ENCODE peak calls at places on chromosomes 6 and 20, in six cellular contexts. K is AG09309, W is mesenchymal stem cell, S is A549, P is pancreas, Y is stomach. G is an unnamed sample.

GRCh38 chr6:170147832-170148708 is 142.8 kb downstream of the DLL1 start:
- DNase-seq in K (no peak), W (no peak), S (no peak), P (no peak), Y (no peak), G (no peak)

GRCh38 chr20:42391807-42392206 is 773.6 kb upstream of the CHD6 start:
- DNase-seq in K (no peak), W (no peak), S (no peak), P (no peak), Y (no peak), G (no peak)

GRCh38 chr6:21634582-21634981 is 41.0 kb downstream of the SOX4 start:
- DNase-seq in K (peak), W (peak), S (peak), P (no peak), Y (no peak), G (no peak)

GRCh38 chr6:74044417-74045096 is 348.6 kb downstream of the CD109 start:
- DNase-seq in K (no peak), W (peak), S (peak), P (no peak), Y (no peak), G (no peak)

GRCh38 chr6:134729590-134729989 is 220.3 kb downstream of the ALDH8A1 start:
- DNase-seq in K (no peak), W (no peak), S (no peak), P (no peak), Y (no peak), G (no peak)

GRCh38 chr6:149060985-149061760 is 256.3 kb upstream of the TAB2 start:
- DNase-seq in K (no peak), W (peak), S (no peak), P (no peak), Y (peak), G (peak)

GRCh38 chr6:15461127-15461944 is 201.5 kb downstream of the DTNBP1 start:
- DNase-seq in K (no peak), W (no peak), S (no peak), P (no peak), Y (no peak), G (no peak)

GRCh38 chr6:118812972-118813371 is 81.0 kb upstream of the ASF1A start:
- DNase-seq in K (no peak), W (no peak), S (no peak), P (no peak), Y (no peak), G (no peak)

GRCh38 chr6:30891816-30892553 is 7.7 kb downstream of the DDR1 start:
- DNase-seq in K (no peak), W (no peak), S (no peak), P (no peak), Y (no peak), G (no peak)

DNA sequence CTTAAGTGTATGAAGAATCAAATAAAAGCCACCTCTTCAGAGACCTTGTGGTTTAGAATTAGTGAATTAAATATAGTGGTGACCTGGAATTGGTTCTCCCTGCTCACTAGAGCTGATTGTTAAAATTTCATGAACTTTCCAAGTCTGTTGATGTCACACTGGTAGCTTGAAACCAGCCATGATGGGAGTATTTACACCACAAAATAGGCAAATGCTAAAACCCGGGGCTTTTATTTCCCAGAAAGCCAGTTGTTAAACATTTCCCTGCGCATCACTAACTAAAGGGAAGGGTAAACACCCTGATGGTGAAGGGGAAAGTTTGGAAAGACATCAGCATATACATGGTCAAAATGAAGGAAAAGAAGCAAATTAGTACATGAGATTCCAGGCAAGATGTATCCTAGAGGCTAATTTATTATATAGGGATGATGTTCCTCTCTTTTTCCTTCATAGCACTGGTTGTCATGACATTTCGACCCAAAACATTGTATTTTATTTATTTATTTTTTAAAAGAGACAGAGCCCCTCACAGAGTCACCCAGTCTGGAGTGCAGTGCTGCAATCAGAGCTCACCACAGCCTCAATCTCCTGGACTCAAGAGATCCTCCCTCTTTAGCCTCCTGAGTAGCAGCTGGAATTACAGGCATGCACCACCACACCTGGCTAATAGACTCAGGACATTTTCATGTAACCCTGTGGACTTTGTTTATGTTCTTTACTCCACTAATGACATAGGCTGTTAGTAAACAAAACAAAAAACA is 123.2 kb downstream of the RIN2 start:
- DNase-seq in K (no peak), W (peak), S (no peak), P (no peak), Y (no peak), G (no peak)
- H3K4me3 ChIP-seq in K (no peak), W (no peak), S (no peak), P (no peak), Y (no peak), G (no peak)

GRCh38 chr6:27743787-27744186 is 168.4 kb downstream of the OR2B2 start:
- DNase-seq in K (no peak), W (no peak), S (no peak), P (no peak), Y (no peak), G (no peak)
- H3K4me3 ChIP-seq in K (no peak), W (no peak), S (no peak), P (no peak), Y (no peak), G (no peak)

GRCh38 chr6:83853968-83854501 is 875 bp downstream of the RIPPLY2 start:
- DNase-seq in K (no peak), W (no peak), S (no peak), P (peak), Y (no peak), G (no peak)
- H3K4me3 ChIP-seq in K (peak), W (peak), S (peak), P (no peak), Y (peak), G (peak)

DNA sequence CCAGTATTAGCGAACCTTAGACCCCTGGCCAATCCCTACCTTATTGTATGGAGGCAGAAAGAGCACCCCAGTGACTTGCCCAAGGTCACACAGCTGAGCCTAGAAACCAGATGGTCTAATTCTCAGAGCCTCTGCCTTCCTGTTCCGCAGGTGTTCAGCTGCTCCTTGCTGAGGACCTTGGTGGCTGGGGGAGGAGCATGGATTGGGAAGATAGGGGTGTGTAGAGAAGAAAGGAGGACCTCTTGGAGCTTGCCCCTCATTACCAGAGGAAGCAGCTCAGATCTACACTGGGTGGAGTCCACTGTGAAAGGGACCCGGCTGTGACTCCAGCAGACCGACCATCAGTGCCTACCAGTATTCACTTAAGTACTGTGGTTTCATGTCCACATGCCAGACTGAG is 15.2 kb downstream of the FOXP4 start:
- DNase-seq in K (no peak), W (no peak), S (no peak), P (no peak), Y (no peak), G (no peak)
- H3K4me3 ChIP-seq in K (no peak), W (peak), S (no peak), P (peak), Y (no peak), G (no peak)

GRCh38 chr6:112243861-112244415 is 10.4 kb downstream of the LAMA4 start:
- DNase-seq in K (no peak), W (no peak), S (no peak), P (no peak), Y (no peak), G (no peak)
- H3K4me3 ChIP-seq in K (no peak), W (no peak), S (no peak), P (no peak), Y (no peak), G (no peak)

DNA sequence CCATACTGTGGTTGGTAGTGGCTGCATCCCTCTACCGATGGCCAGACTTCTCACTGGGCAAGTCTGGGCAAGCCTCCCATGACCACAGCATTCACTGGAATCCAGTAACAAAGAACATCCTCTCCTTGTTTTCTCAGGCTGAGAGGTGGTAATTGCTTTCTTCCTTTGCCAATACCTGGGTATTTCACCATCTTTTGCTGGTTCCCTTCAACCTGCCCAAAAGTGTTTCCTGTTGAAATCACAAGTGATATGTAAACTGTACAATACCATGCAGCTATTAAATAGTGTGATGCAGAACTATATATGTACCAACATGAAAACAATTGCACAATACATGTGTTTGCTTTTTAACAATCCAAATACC is at the start of gene PTCHD4:
- DNase-seq in K (peak), W (peak), S (no peak), P (no peak), Y (no peak), G (no peak)
- H3K4me3 ChIP-seq in K (peak), W (no peak), S (no peak), P (no peak), Y (no peak), G (no peak)

GRCh38 chr6:7697820-7698623 is 27.9 kb upstream of the BMP6 start:
- DNase-seq in K (peak), W (peak), S (peak), P (no peak), Y (peak), G (no peak)
- H3K4me3 ChIP-seq in K (no peak), W (no peak), S (peak), P (no peak), Y (no peak), G (no peak)

GRCh38 chr6:56575736-56576135 is 67.0 kb downstream of the DST start:
- DNase-seq in K (no peak), W (no peak), S (no peak), P (no peak), Y (no peak), G (no peak)

GRCh38 chr6:56582246-56582645 is 60.4 kb downstream of the DST start:
- DNase-seq in K (no peak), W (no peak), S (no peak), P (no peak), Y (no peak), G (no peak)

GRCh38 chr6:56581561-56581960 is 61.1 kb downstream of the DST start:
- DNase-seq in K (no peak), W (peak), S (no peak), P (no peak), Y (no peak), G (no peak)

GRCh38 chr6:56579155-56579851 is 63.4 kb downstream of the DST start:
- DNase-seq in K (no peak), W (no peak), S (no peak), P (no peak), Y (no peak), G (no peak)

DNA sequence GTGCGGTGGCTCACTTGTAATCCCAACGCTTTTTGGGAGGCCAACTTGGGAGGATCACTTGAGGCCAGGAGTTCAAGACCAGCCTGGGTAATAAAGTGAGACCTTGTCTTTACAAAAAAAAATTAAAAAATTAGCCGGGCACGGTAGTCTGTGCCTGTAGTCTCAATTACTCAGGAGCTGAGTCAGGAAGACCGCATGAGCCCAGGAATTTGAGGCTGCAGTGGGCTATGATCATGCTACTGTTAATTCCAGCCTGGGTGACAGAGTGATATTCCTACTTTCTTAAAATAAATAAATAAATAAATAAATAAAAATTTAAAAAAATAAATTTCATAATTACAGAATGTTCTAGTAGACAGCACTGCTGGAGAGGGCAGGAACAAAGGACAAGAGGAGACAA is 62.4 kb downstream of the DST start:
- DNase-seq in K (no peak), W (no peak), S (no peak), P (no peak), Y (no peak), G (no peak)
- H3K4me3 ChIP-seq in K (no peak), W (no peak), S (no peak), P (no peak), Y (no peak), G (no peak)

GRCh38 chr20:32456869-32457421 is 98.8 kb downstream of the ASXL1 start:
- DNase-seq in K (no peak), W (peak), S (peak), P (peak), Y (peak), G (no peak)
- H3K4me3 ChIP-seq in K (peak), W (peak), S (peak), P (peak), Y (peak), G (peak)

DNA sequence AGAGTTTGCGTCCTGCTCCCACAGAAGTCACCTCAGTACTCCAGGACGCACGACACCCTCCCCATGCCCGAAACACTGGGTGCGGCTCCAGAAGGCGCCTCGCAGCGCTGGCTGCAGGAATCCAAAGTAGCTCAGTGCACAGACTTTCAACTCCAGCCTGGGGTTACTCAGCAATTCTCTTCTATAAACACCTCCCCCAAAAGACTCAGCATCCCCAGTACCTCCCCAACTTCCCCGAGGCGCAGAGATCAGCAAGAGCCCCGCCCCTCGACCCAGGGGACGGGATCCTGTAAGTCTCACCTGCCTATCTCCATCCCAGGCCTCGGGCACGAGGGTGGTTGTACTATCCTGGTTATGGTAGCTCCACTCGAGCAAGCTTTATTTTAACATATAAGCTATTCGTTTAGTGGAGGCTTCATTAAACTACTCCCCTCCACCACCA is 88.1 kb downstream of the ZFP64 start:
- DNase-seq in K (no peak), W (peak), S (no peak), P (no peak), Y (no peak), G (no peak)
- H3K4me3 ChIP-seq in K (peak), W (peak), S (no peak), P (no peak), Y (peak), G (no peak)

G was measured in colonic mucosa.